ENCODE peak calls at places on chromosome 12, in ten cellular contexts. One of them, this sample, is unnamed.

GRCh38 chr12:65518771-65519170 is 240.3 kb downstream of the MSRB3 start:
- DNase-seq in putamen: no peak
- DNase-seq in EL: peak
- DNase-seq in left ventricle myocardium superior: no peak
- DNase-seq in caudate nucleus: no peak
- DNase-seq in Caco-2: no peak
- DNase-seq in central memory CD8-positive, alpha-beta T cell: no peak
- DNase-seq in pancreas: no peak
- DNase-seq in ELF-1: no peak
- DNase-seq in stimulated activated CD4-positive, alpha-beta T cell treated with anti-CD3 and anti-CD28 coated beads, Interleukin-2, amount 100 ng/mL, for 48 hours: no peak
- DNase-seq in this sample: no peak

GRCh38 chr12:81558031-81558430 is 201.1 kb downstream of the PPFIA2 start:
- DNase-seq in putamen: no peak
- DNase-seq in EL: no peak
- DNase-seq in left ventricle myocardium superior: no peak
- DNase-seq in caudate nucleus: no peak
- DNase-seq in Caco-2: no peak
- DNase-seq in central memory CD8-positive, alpha-beta T cell: no peak
- DNase-seq in pancreas: no peak
- DNase-seq in ELF-1: no peak
- DNase-seq in stimulated activated CD4-positive, alpha-beta T cell treated with anti-CD3 and anti-CD28 coated beads, Interleukin-2, amount 100 ng/mL, for 48 hours: no peak
- DNase-seq in this sample: no peak

GRCh38 chr12:21656931-21657335 is 709 bp downstream of the LDHB start:
- DNase-seq in putamen: peak
- DNase-seq in EL: peak
- DNase-seq in left ventricle myocardium superior: peak
- DNase-seq in caudate nucleus: peak
- DNase-seq in Caco-2: peak
- DNase-seq in central memory CD8-positive, alpha-beta T cell: no peak
- DNase-seq in pancreas: no peak
- DNase-seq in ELF-1: peak
- DNase-seq in stimulated activated CD4-positive, alpha-beta T cell treated with anti-CD3 and anti-CD28 coated beads, Interleukin-2, amount 100 ng/mL, for 48 hours: peak
- DNase-seq in this sample: no peak

GRCh38 chr12:106112094-106112822 is 26.5 kb downstream of the NUAK1 start:
- DNase-seq in putamen: no peak
- DNase-seq in EL: peak
- DNase-seq in left ventricle myocardium superior: peak
- DNase-seq in caudate nucleus: no peak
- DNase-seq in Caco-2: no peak
- DNase-seq in central memory CD8-positive, alpha-beta T cell: no peak
- DNase-seq in pancreas: no peak
- DNase-seq in ELF-1: peak
- DNase-seq in stimulated activated CD4-positive, alpha-beta T cell treated with anti-CD3 and anti-CD28 coated beads, Interleukin-2, amount 100 ng/mL, for 48 hours: no peak
- DNase-seq in this sample: no peak

GRCh38 chr12:65170245-65170881 is 980 bp downstream of the LEMD3 start:
- DNase-seq in putamen: peak
- DNase-seq in EL: peak
- DNase-seq in left ventricle myocardium superior: peak
- DNase-seq in caudate nucleus: peak
- DNase-seq in Caco-2: peak
- DNase-seq in central memory CD8-positive, alpha-beta T cell: peak
- DNase-seq in pancreas: peak
- DNase-seq in ELF-1: peak
- DNase-seq in stimulated activated CD4-positive, alpha-beta T cell treated with anti-CD3 and anti-CD28 coated beads, Interleukin-2, amount 100 ng/mL, for 48 hours: peak
- DNase-seq in this sample: peak

GRCh38 chr12:40474630-40475029 is 217.6 kb upstream of the CNTN1 start:
- DNase-seq in putamen: no peak
- DNase-seq in EL: no peak
- DNase-seq in left ventricle myocardium superior: no peak
- DNase-seq in caudate nucleus: no peak
- DNase-seq in Caco-2: no peak
- DNase-seq in central memory CD8-positive, alpha-beta T cell: no peak
- DNase-seq in pancreas: no peak
- DNase-seq in ELF-1: no peak
- DNase-seq in stimulated activated CD4-positive, alpha-beta T cell treated with anti-CD3 and anti-CD28 coated beads, Interleukin-2, amount 100 ng/mL, for 48 hours: no peak
- DNase-seq in this sample: no peak

GRCh38 chr12:53929527-53929926 is 9.1 kb upstream of the HOXC13 start:
- DNase-seq in putamen: no peak
- DNase-seq in EL: no peak
- DNase-seq in left ventricle myocardium superior: no peak
- DNase-seq in caudate nucleus: no peak
- DNase-seq in Caco-2: no peak
- DNase-seq in central memory CD8-positive, alpha-beta T cell: no peak
- DNase-seq in pancreas: no peak
- DNase-seq in ELF-1: no peak
- DNase-seq in stimulated activated CD4-positive, alpha-beta T cell treated with anti-CD3 and anti-CD28 coated beads, Interleukin-2, amount 100 ng/mL, for 48 hours: no peak
- DNase-seq in this sample: no peak

GRCh38 chr12:25200703-25201102 is 5.7 kb downstream of the ETFRF1 start:
- DNase-seq in putamen: no peak
- DNase-seq in EL: peak
- DNase-seq in left ventricle myocardium superior: no peak
- DNase-seq in caudate nucleus: no peak
- DNase-seq in Caco-2: no peak
- DNase-seq in central memory CD8-positive, alpha-beta T cell: no peak
- DNase-seq in pancreas: no peak
- DNase-seq in ELF-1: no peak
- DNase-seq in stimulated activated CD4-positive, alpha-beta T cell treated with anti-CD3 and anti-CD28 coated beads, Interleukin-2, amount 100 ng/mL, for 48 hours: no peak
- DNase-seq in this sample: no peak

GRCh38 chr12:49129332-49130150 is 1.7 kb downstream of the TUBA1B start:
- DNase-seq in putamen: no peak
- DNase-seq in EL: no peak
- DNase-seq in left ventricle myocardium superior: peak
- DNase-seq in caudate nucleus: no peak
- DNase-seq in Caco-2: no peak
- DNase-seq in central memory CD8-positive, alpha-beta T cell: no peak
- DNase-seq in pancreas: no peak
- DNase-seq in ELF-1: no peak
- DNase-seq in stimulated activated CD4-positive, alpha-beta T cell treated with anti-CD3 and anti-CD28 coated beads, Interleukin-2, amount 100 ng/mL, for 48 hours: no peak
- DNase-seq in this sample: no peak

GRCh38 chr12:109387425-109388166 is 39.9 kb downstream of the MYO1H start:
- DNase-seq in putamen: no peak
- DNase-seq in EL: peak
- DNase-seq in left ventricle myocardium superior: no peak
- DNase-seq in caudate nucleus: no peak
- DNase-seq in Caco-2: peak
- DNase-seq in central memory CD8-positive, alpha-beta T cell: no peak
- DNase-seq in pancreas: no peak
- DNase-seq in ELF-1: peak
- DNase-seq in stimulated activated CD4-positive, alpha-beta T cell treated with anti-CD3 and anti-CD28 coated beads, Interleukin-2, amount 100 ng/mL, for 48 hours: no peak
- DNase-seq in this sample: no peak

GRCh38 chr12:76764856-76765255 is 941 bp downstream of the ZDHHC17 start:
- DNase-seq in putamen: peak
- DNase-seq in EL: peak
- DNase-seq in left ventricle myocardium superior: no peak
- DNase-seq in caudate nucleus: peak
- DNase-seq in Caco-2: no peak
- DNase-seq in central memory CD8-positive, alpha-beta T cell: no peak
- DNase-seq in pancreas: no peak
- DNase-seq in ELF-1: no peak
- DNase-seq in stimulated activated CD4-positive, alpha-beta T cell treated with anti-CD3 and anti-CD28 coated beads, Interleukin-2, amount 100 ng/mL, for 48 hours: no peak
- DNase-seq in this sample: no peak

GRCh38 chr12:45423931-45424330 is 208.0 kb downstream of the ANO6 start:
- DNase-seq in putamen: no peak
- DNase-seq in EL: no peak
- DNase-seq in left ventricle myocardium superior: no peak
- DNase-seq in caudate nucleus: no peak
- DNase-seq in Caco-2: no peak
- DNase-seq in central memory CD8-positive, alpha-beta T cell: no peak
- DNase-seq in pancreas: no peak
- DNase-seq in ELF-1: no peak
- DNase-seq in stimulated activated CD4-positive, alpha-beta T cell treated with anti-CD3 and anti-CD28 coated beads, Interleukin-2, amount 100 ng/mL, for 48 hours: no peak
- DNase-seq in this sample: no peak

GRCh38 chr12:130622803-130623202 is 93.3 kb downstream of the RIMBP2 start:
- DNase-seq in putamen: no peak
- DNase-seq in EL: no peak
- DNase-seq in left ventricle myocardium superior: no peak
- DNase-seq in caudate nucleus: no peak
- DNase-seq in Caco-2: no peak
- DNase-seq in central memory CD8-positive, alpha-beta T cell: no peak
- DNase-seq in pancreas: no peak
- DNase-seq in ELF-1: no peak
- DNase-seq in stimulated activated CD4-positive, alpha-beta T cell treated with anti-CD3 and anti-CD28 coated beads, Interleukin-2, amount 100 ng/mL, for 48 hours: no peak
- DNase-seq in this sample: no peak

GRCh38 chr12:121095544-121096198 is 37.0 kb upstream of the P2RX7 start:
- DNase-seq in putamen: peak
- DNase-seq in EL: peak
- DNase-seq in left ventricle myocardium superior: peak
- DNase-seq in caudate nucleus: peak
- DNase-seq in Caco-2: peak
- DNase-seq in central memory CD8-positive, alpha-beta T cell: peak
- DNase-seq in pancreas: peak
- DNase-seq in ELF-1: peak
- DNase-seq in stimulated activated CD4-positive, alpha-beta T cell treated with anti-CD3 and anti-CD28 coated beads, Interleukin-2, amount 100 ng/mL, for 48 hours: peak
- DNase-seq in this sample: peak

GRCh38 chr12:120110550-120111501 is 5.7 kb downstream of the RAB35 start:
- DNase-seq in putamen: peak
- DNase-seq in EL: no peak
- DNase-seq in left ventricle myocardium superior: peak
- DNase-seq in caudate nucleus: no peak
- DNase-seq in Caco-2: no peak
- DNase-seq in central memory CD8-positive, alpha-beta T cell: peak
- DNase-seq in pancreas: no peak
- DNase-seq in ELF-1: peak
- DNase-seq in stimulated activated CD4-positive, alpha-beta T cell treated with anti-CD3 and anti-CD28 coated beads, Interleukin-2, amount 100 ng/mL, for 48 hours: no peak
- DNase-seq in this sample: no peak

GRCh38 chr12:1915082-1915968 is 3.1 kb downstream of the CACNA2D4 start:
- DNase-seq in putamen: no peak
- DNase-seq in EL: no peak
- DNase-seq in left ventricle myocardium superior: no peak
- DNase-seq in caudate nucleus: no peak
- DNase-seq in Caco-2: no peak
- DNase-seq in central memory CD8-positive, alpha-beta T cell: peak
- DNase-seq in pancreas: no peak
- DNase-seq in ELF-1: no peak
- DNase-seq in stimulated activated CD4-positive, alpha-beta T cell treated with anti-CD3 and anti-CD28 coated beads, Interleukin-2, amount 100 ng/mL, for 48 hours: no peak
- DNase-seq in this sample: no peak

GRCh38 chr12:90120627-90121026 is 412.0 kb upstream of the ATP2B1 start:
- DNase-seq in putamen: no peak
- DNase-seq in EL: no peak
- DNase-seq in left ventricle myocardium superior: no peak
- DNase-seq in caudate nucleus: no peak
- DNase-seq in Caco-2: no peak
- DNase-seq in central memory CD8-positive, alpha-beta T cell: no peak
- DNase-seq in pancreas: no peak
- DNase-seq in ELF-1: no peak
- DNase-seq in stimulated activated CD4-positive, alpha-beta T cell treated with anti-CD3 and anti-CD28 coated beads, Interleukin-2, amount 100 ng/mL, for 48 hours: no peak
- DNase-seq in this sample: no peak

GRCh38 chr12:107311682-107312081 is 218.3 kb upstream of the CRY1 start:
- DNase-seq in putamen: no peak
- DNase-seq in EL: no peak
- DNase-seq in left ventricle myocardium superior: no peak
- DNase-seq in caudate nucleus: no peak
- DNase-seq in Caco-2: no peak
- DNase-seq in central memory CD8-positive, alpha-beta T cell: no peak
- DNase-seq in pancreas: no peak
- DNase-seq in ELF-1: no peak
- DNase-seq in stimulated activated CD4-positive, alpha-beta T cell treated with anti-CD3 and anti-CD28 coated beads, Interleukin-2, amount 100 ng/mL, for 48 hours: no peak
- DNase-seq in this sample: no peak

GRCh38 chr12:57896437-57897201 is 44.7 kb upstream of the ATP23 start:
- DNase-seq in putamen: peak
- DNase-seq in EL: peak
- DNase-seq in left ventricle myocardium superior: peak
- DNase-seq in caudate nucleus: peak
- DNase-seq in Caco-2: peak
- DNase-seq in central memory CD8-positive, alpha-beta T cell: no peak
- DNase-seq in pancreas: peak
- DNase-seq in ELF-1: peak
- DNase-seq in stimulated activated CD4-positive, alpha-beta T cell treated with anti-CD3 and anti-CD28 coated beads, Interleukin-2, amount 100 ng/mL, for 48 hours: no peak
- DNase-seq in this sample: no peak

GRCh38 chr12:59446156-59446555 is 149.7 kb upstream of the SLC16A7 start:
- DNase-seq in putamen: no peak
- DNase-seq in EL: no peak
- DNase-seq in left ventricle myocardium superior: no peak
- DNase-seq in caudate nucleus: no peak
- DNase-seq in Caco-2: peak
- DNase-seq in central memory CD8-positive, alpha-beta T cell: no peak
- DNase-seq in pancreas: no peak
- DNase-seq in ELF-1: peak
- DNase-seq in stimulated activated CD4-positive, alpha-beta T cell treated with anti-CD3 and anti-CD28 coated beads, Interleukin-2, amount 100 ng/mL, for 48 hours: no peak
- DNase-seq in this sample: no peak

GRCh38 chr12:103884316-103884715 is 43.3 kb upstream of the NT5DC3 start:
- DNase-seq in putamen: peak
- DNase-seq in EL: peak
- DNase-seq in left ventricle myocardium superior: no peak
- DNase-seq in caudate nucleus: no peak
- DNase-seq in Caco-2: peak
- DNase-seq in central memory CD8-positive, alpha-beta T cell: no peak
- DNase-seq in pancreas: no peak
- DNase-seq in ELF-1: no peak
- DNase-seq in stimulated activated CD4-positive, alpha-beta T cell treated with anti-CD3 and anti-CD28 coated beads, Interleukin-2, amount 100 ng/mL, for 48 hours: no peak
- DNase-seq in this sample: no peak

GRCh38 chr12:2520722-2521246 is 274.0 kb upstream of the FKBP4 start:
- DNase-seq in putamen: no peak
- DNase-seq in EL: no peak
- DNase-seq in left ventricle myocardium superior: no peak
- DNase-seq in caudate nucleus: no peak
- DNase-seq in Caco-2: no peak
- DNase-seq in central memory CD8-positive, alpha-beta T cell: no peak
- DNase-seq in pancreas: no peak
- DNase-seq in ELF-1: no peak
- DNase-seq in stimulated activated CD4-positive, alpha-beta T cell treated with anti-CD3 and anti-CD28 coated beads, Interleukin-2, amount 100 ng/mL, for 48 hours: no peak
- DNase-seq in this sample: no peak

GRCh38 chr12:26246483-26247164 is 51.3 kb downstream of the SSPN start:
- DNase-seq in putamen: no peak
- DNase-seq in EL: no peak
- DNase-seq in left ventricle myocardium superior: no peak
- DNase-seq in caudate nucleus: no peak
- DNase-seq in Caco-2: peak
- DNase-seq in central memory CD8-positive, alpha-beta T cell: no peak
- DNase-seq in pancreas: no peak
- DNase-seq in ELF-1: no peak
- DNase-seq in stimulated activated CD4-positive, alpha-beta T cell treated with anti-CD3 and anti-CD28 coated beads, Interleukin-2, amount 100 ng/mL, for 48 hours: no peak
- DNase-seq in this sample: no peak

GRCh38 chr12:89775336-89776005 is 66.8 kb upstream of the ATP2B1 start:
- DNase-seq in putamen: no peak
- DNase-seq in EL: peak
- DNase-seq in left ventricle myocardium superior: no peak
- DNase-seq in caudate nucleus: no peak
- DNase-seq in Caco-2: peak
- DNase-seq in central memory CD8-positive, alpha-beta T cell: no peak
- DNase-seq in pancreas: no peak
- DNase-seq in ELF-1: peak
- DNase-seq in stimulated activated CD4-positive, alpha-beta T cell treated with anti-CD3 and anti-CD28 coated beads, Interleukin-2, amount 100 ng/mL, for 48 hours: no peak
- DNase-seq in this sample: no peak

GRCh38 chr12:52611080-52611468 is 7.3 kb downstream of the KRT73 start:
- DNase-seq in putamen: no peak
- DNase-seq in EL: no peak
- DNase-seq in left ventricle myocardium superior: no peak
- DNase-seq in caudate nucleus: no peak
- DNase-seq in Caco-2: no peak
- DNase-seq in central memory CD8-positive, alpha-beta T cell: peak
- DNase-seq in pancreas: no peak
- DNase-seq in ELF-1: no peak
- DNase-seq in stimulated activated CD4-positive, alpha-beta T cell treated with anti-CD3 and anti-CD28 coated beads, Interleukin-2, amount 100 ng/mL, for 48 hours: no peak
- DNase-seq in this sample: no peak

GRCh38 chr12:31002999-31003398 is 70.7 kb upstream of the DDX11 start:
- DNase-seq in putamen: no peak
- DNase-seq in EL: no peak
- DNase-seq in left ventricle myocardium superior: no peak
- DNase-seq in caudate nucleus: no peak
- DNase-seq in Caco-2: no peak
- DNase-seq in central memory CD8-positive, alpha-beta T cell: no peak
- DNase-seq in pancreas: no peak
- DNase-seq in ELF-1: no peak
- DNase-seq in stimulated activated CD4-positive, alpha-beta T cell treated with anti-CD3 and anti-CD28 coated beads, Interleukin-2, amount 100 ng/mL, for 48 hours: no peak
- DNase-seq in this sample: no peak

GRCh38 chr12:82554529-82554928 is 132.2 kb upstream of the TMTC2 start:
- DNase-seq in putamen: no peak
- DNase-seq in EL: peak
- DNase-seq in left ventricle myocardium superior: no peak
- DNase-seq in caudate nucleus: no peak
- DNase-seq in Caco-2: no peak
- DNase-seq in central memory CD8-positive, alpha-beta T cell: no peak
- DNase-seq in pancreas: no peak
- DNase-seq in ELF-1: no peak
- DNase-seq in stimulated activated CD4-positive, alpha-beta T cell treated with anti-CD3 and anti-CD28 coated beads, Interleukin-2, amount 100 ng/mL, for 48 hours: no peak
- DNase-seq in this sample: no peak

GRCh38 chr12:88518863-88519403 is 61.3 kb downstream of the KITLG start:
- DNase-seq in putamen: no peak
- DNase-seq in EL: no peak
- DNase-seq in left ventricle myocardium superior: no peak
- DNase-seq in caudate nucleus: no peak
- DNase-seq in Caco-2: no peak
- DNase-seq in central memory CD8-positive, alpha-beta T cell: no peak
- DNase-seq in pancreas: no peak
- DNase-seq in ELF-1: no peak
- DNase-seq in stimulated activated CD4-positive, alpha-beta T cell treated with anti-CD3 and anti-CD28 coated beads, Interleukin-2, amount 100 ng/mL, for 48 hours: no peak
- DNase-seq in this sample: no peak